ENCODE peak calls at places on chromosomes 7 and 10, in five cellular contexts. T is colonic mucosa, W is left lung, I is astrocyte, J is endodermal cell. S is an unnamed sample.

GRCh38 chr10:74643586-74643956 is 182.8 kb upstream of the KAT6B start:
- DNase-seq in T (no peak), W (no peak), I (no peak), J (no peak), S (no peak)

GRCh38 chr10:117441812-117442443 is 66.7 kb upstream of the PDZD8 start:
- DNase-seq in T (no peak), W (peak; percentile 34), I (peak; percentile 89), J (no peak), S (no peak)

GRCh38 chr7:115299379-115300038 is 377.6 kb downstream of the MDFIC start:
- DNase-seq in T (no peak), W (no peak), I (peak; percentile 1), J (peak; percentile 55), S (no peak)

GRCh38 chr7:106493041-106493731 is 167.8 kb downstream of the CCDC71L start:
- DNase-seq in T (peak; percentile 75), W (peak; percentile 64), I (no peak), J (no peak), S (no peak)

GRCh38 chr10:74502963-74503608 is 323.3 kb upstream of the KAT6B start:
- DNase-seq in T (no peak), W (no peak), I (peak; percentile 77), J (no peak), S (peak; percentile 37)

GRCh38 chr7:27179030-27179429 is 4.9 kb upstream of the HOXA10 start:
- DNase-seq in T (no peak), W (peak; percentile 17), I (no peak), J (peak; percentile 48), S (no peak)

GRCh38 chr7:157461805-157462771 is 125.3 kb downstream of the DNAJB6 start:
- DNase-seq in T (no peak), W (no peak), I (no peak), J (no peak), S (no peak)

GRCh38 chr7:27586825-27587224 is 75.9 kb downstream of the HIBADH start:
- DNase-seq in T (peak; percentile 34), W (no peak), I (no peak), J (peak; percentile 53), S (no peak)

GRCh38 chr7:2715341-2716231 is 27.6 kb downstream of the AMZ1 start:
- DNase-seq in T (no peak), W (no peak), I (no peak), J (no peak), S (peak; percentile 30)

GRCh38 chr10:110411047-110411410 is 86.7 kb upstream of the DUSP5 start:
- DNase-seq in T (no peak), W (no peak), I (peak; percentile 82), J (no peak), S (peak; percentile 74)

GRCh38 chr7:127844165-127844564 is 187.1 kb downstream of the LRRC4 start:
- DNase-seq in T (no peak), W (no peak), I (no peak), J (no peak), S (no peak)

GRCh38 chr10:122331615-122332446 is 42.7 kb upstream of the PLEKHA1 start:
- DNase-seq in T (peak; percentile 42), W (no peak), I (peak; percentile 63), J (no peak), S (no peak)

GRCh38 chr7:90246184-90246583 is 1.2 kb downstream of the CFAP69 start:
- DNase-seq in T (no peak), W (no peak), I (peak; percentile 27), J (peak; percentile 93), S (no peak)

GRCh38 chr10:42969147-42969546 is 107.7 kb upstream of the RET start:
- DNase-seq in T (peak; percentile 9), W (peak; percentile 13), I (no peak), J (peak; percentile 23), S (no peak)

GRCh38 chr10:131547129-131547799 is 235.7 kb upstream of the TCERG1L start:
- DNase-seq in T (no peak), W (no peak), I (no peak), J (no peak), S (no peak)

GRCh38 chr7:134034652-134035051 is 92.5 kb upstream of the LRGUK start:
- DNase-seq in T (no peak), W (no peak), I (no peak), J (no peak), S (no peak)

GRCh38 chr7:2614646-2615330 is 17.0 kb upstream of the TTYH3 start:
- DNase-seq in T (no peak), W (no peak), I (no peak), J (no peak), S (no peak)

GRCh38 chr10:102675887-102676616 is 31.8 kb downstream of the TRIM8 start:
- DNase-seq in T (no peak), W (peak; percentile 74), I (peak; percentile 97), J (no peak), S (peak; percentile 95)

GRCh38 chr10:62268399-62269076 is at the start of gene RTKN2:
- DNase-seq in T (peak; percentile 88), W (peak; percentile 87), I (peak; percentile 83), J (peak; percentile 98), S (peak; percentile 65)

GRCh38 chr7:137846588-137847417 is at the start of gene DGKI:
- DNase-seq in T (no peak), W (no peak), I (no peak), J (peak; percentile 79), S (no peak)

GRCh38 chr10:20959178-20959577 is 62.1 kb upstream of the NEBL start:
- DNase-seq in T (no peak), W (no peak), I (no peak), J (no peak), S (no peak)

GRCh38 chr7:157559596-157560257 is 222.9 kb downstream of the DNAJB6 start:
- DNase-seq in T (no peak), W (peak; percentile 22), I (no peak), J (no peak), S (no peak)

GRCh38 chr7:151710121-151710640 is 166.7 kb downstream of the PRKAG2 start:
- DNase-seq in T (no peak), W (no peak), I (no peak), J (no peak), S (no peak)

GRCh38 chr7:74252893-74253292 is 1.3 kb downstream of the RFC2 start:
- DNase-seq in T (peak; percentile 66), W (no peak), I (no peak), J (no peak), S (no peak)

DNA sequence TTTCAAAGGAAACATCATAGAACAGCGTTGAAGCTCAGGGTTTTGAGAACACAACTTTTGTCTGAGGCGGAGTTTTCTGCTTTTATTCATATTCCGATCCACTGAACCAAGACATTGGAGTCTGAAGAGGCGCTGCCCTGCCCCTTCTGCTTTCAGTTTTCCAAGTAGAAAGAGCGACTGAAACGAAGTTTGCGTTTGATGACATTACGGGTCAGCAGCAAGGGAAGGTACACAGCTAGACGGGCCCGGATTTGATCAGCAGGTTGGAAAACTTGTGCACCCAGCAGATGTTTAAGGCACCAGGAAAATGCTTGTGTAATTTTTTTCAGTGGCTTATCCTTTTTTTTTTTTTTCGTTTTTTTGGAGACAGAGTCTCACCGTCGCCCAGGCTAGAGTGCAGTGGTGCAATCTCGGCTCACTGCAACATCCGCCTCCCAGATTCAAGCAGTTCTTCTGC is 720 bp downstream of the SUN1 start:
- DNase-seq in T (no peak), W (no peak), I (no peak), J (no peak), S (no peak)
- H3K27ac ChIP-seq in T (no peak overlapping the region), W (peak overlapping the region; percentile 90), I (peak overlapping the region; percentile 98), J (no peak overlapping the region), S (peak overlapping the region; percentile 95)

GRCh38 chr10:86642499-86642898 is 11.8 kb upstream of the OPN4 start:
- DNase-seq in T (no peak), W (no peak), I (peak; percentile 23), J (no peak), S (no peak)

GRCh38 chr10:86645111-86645445 is 9.3 kb upstream of the OPN4 start:
- DNase-seq in T (no peak), W (no peak), I (no peak), J (peak; percentile 37), S (no peak)

GRCh38 chr10:86646532-86646931 is 7.8 kb upstream of the OPN4 start:
- DNase-seq in T (no peak), W (no peak), I (no peak), J (peak; percentile 39), S (no peak)

GRCh38 chr10:86646933-86647332 is 7.4 kb upstream of the OPN4 start:
- DNase-seq in T (no peak), W (no peak), I (no peak), J (peak; percentile 39), S (no peak)

DNA sequence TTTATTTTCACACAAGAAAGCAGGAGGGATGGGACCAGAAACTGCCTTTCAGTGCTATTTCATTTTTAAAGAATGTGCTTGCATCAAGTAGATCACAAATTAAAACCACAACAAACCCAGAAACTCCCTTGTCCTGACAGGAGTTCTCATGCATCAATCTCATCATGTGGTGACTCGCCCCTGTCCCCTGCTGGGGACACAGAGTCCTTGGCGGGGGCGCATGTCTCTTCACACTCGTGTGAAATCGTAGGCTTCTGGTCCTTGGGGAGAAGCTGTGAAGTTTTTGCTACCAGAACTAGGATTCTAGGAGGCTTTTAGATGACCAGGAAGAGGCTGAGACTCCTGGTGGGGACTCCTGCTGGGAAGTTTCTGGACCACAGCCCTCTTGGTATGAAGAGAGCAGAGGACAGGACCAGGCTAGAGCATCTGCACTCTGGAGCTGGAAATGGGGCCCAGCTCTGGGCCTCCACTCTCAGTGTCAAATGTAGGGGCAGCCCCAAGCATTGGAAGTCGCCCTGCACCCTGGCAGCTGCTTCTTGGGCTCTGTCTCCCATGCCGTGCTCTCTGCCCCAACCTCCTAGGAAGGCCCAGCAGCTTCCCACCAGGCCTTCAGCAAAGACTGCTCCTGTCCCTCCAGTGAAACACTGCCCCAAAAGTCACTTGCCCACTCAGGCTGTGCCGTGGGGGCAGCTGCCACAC is 9.8 kb upstream of the OPN4 start:
- DNase-seq in T (no peak), W (no peak), I (peak; percentile 29), J (peak; percentile 71), S (peak; percentile 37)
- TF ChIP-seq CTCF in T (no peak), W (no peak), I (no peak), J (peak; percentile 73), S (peak; percentile 37)

DNA sequence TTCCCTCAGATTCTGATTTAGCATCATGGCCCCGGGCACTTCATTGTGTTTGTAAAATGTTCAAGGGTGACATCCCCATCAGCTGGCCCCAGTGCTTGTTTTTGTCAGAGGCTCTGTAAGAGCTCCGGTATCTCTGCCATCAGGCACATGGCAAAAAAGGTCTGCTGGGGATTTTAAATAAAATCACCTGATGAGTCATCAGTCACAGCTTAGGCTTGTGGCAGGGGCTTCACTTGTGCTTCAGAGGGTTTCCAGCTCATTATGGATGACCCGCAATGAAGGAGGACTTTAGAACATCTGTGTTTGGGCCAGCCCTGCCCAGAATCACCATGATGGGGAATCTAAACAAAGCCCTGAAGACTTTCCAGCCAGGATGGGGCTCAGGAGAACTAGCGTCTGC is 259.9 kb downstream of the ZEB1 start:
- DNase-seq in T (no peak), W (no peak), I (no peak), J (no peak), S (no peak)
- H3K27ac ChIP-seq in T (no peak overlapping the region), W (no peak overlapping the region), I (no peak overlapping the region), J (no peak overlapping the region), S (no peak overlapping the region)

DNA sequence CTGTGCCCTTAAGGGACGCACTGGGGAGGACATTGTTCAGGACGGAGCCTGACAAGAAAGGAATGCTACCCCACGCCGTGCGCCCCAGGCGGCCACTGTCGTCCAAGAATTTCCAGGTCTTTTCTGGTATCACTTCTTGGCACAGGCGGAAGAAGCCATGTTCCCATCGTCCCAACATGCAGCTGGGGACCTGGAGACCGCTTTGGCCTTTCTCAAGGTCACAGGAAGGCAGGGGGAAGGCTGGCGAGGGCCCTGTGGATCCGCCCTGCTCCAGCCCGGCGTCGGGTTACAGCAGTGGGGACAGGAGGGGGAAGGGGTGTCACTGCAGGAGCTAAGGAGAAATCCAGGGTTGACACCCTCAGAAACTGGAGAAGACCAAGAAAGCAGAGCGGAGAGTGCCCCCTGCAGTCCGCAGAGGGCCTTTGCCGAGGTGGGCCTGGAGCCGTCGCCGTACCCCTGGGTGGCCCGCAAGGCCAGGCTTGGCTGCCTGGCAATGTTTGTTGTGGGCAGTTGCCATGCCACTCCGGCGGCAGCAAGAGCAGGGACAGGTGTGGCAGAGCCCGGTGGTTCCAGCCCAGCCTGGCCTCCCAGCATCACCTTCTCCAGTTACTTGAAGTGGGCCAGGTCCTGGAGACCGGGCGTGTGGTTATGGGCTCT is 104.1 kb downstream of the LHPP start:
- DNase-seq in T (no peak), W (peak; percentile 84), I (no peak), J (peak; percentile 93), S (no peak)
- TF ChIP-seq CTCF in T (no peak), W (peak; percentile 20), I (no peak), J (peak; percentile 90), S (peak; percentile 74)

S was measured in brain microvascular endothelial cell.